ENCODE peak calls at places on chromosomes 13 and 19, in seven cellular contexts. M, X, Z, D, T, J and N are unnamed samples.
A peak's percentile ranks its signal among the peaks of the same experiment; 100 is the strongest.

GRCh38 chr19:53977429-53977990 is 13.9 kb upstream of the CACNG6 start:
- DNase-seq in M (peak; percentile 61), X (peak; percentile 78), Z (peak; percentile 53), D (peak; percentile 66), T (peak; percentile 68), J (peak; percentile 65), N (peak; percentile 82)

GRCh38 chr19:13817615-13818371 is 22.6 kb downstream of the ZSWIM4 start:
- DNase-seq in M (no peak), X (no peak), Z (no peak), D (no peak), T (peak; percentile 41), J (no peak), N (peak; percentile 52)

GRCh38 chr19:1172353-1173159 is 1.5 kb downstream of the SBNO2 start:
- DNase-seq in M (no peak), X (peak; percentile 48), Z (no peak), D (no peak), T (no peak), J (no peak), N (no peak)

GRCh38 chr13:79722885-79723445 is 242.0 kb downstream of the NDFIP2 start:
- DNase-seq in M (no peak), X (no peak), Z (no peak), D (peak; percentile 7), T (no peak), J (no peak), N (no peak)

GRCh38 chr13:25796474-25796873 is 255.3 kb downstream of the SHISA2 start:
- DNase-seq in M (no peak), X (no peak), Z (no peak), D (no peak), T (no peak), J (peak; percentile 6), N (no peak)

GRCh38 chr19:12636631-12637030 is 25.9 kb downstream of the ZNF791 start:
- DNase-seq in M (no peak), X (no peak), Z (no peak), D (no peak), T (no peak), J (no peak), N (no peak)

GRCh38 chr13:26829716-26830115 is 69.1 kb upstream of the GPR12 start:
- DNase-seq in M (no peak), X (no peak), Z (no peak), D (no peak), T (no peak), J (no peak), N (no peak)

GRCh38 chr19:33261511-33262192 is 36.0 kb upstream of the SLC7A10 start:
- DNase-seq in M (no peak), X (no peak), Z (no peak), D (no peak), T (no peak), J (no peak), N (no peak)

GRCh38 chr13:108155185-108156106 is 59.9 kb downstream of the LIG4 start:
- DNase-seq in M (peak; percentile 60), X (peak; percentile 52), Z (peak; percentile 68), D (no peak), T (peak; percentile 9), J (peak; percentile 15), N (peak; percentile 55)

GRCh38 chr13:78247362-78247761 is 328.7 kb upstream of the EDNRB start:
- DNase-seq in M (no peak), X (no peak), Z (no peak), D (no peak), T (no peak), J (no peak), N (no peak)

GRCh38 chr13:105474983-105475382 is 1060.5 kb downstream of the EFNB2 start:
- DNase-seq in M (no peak), X (no peak), Z (no peak), D (no peak), T (no peak), J (no peak), N (no peak)

GRCh38 chr19:47309608-47310007 is at the start of gene C5AR1:
- DNase-seq in M (no peak), X (no peak), Z (no peak), D (no peak), T (no peak), J (no peak), N (peak; percentile 39)

GRCh38 chr13:60756306-60756705 is 359.3 kb downstream of the TDRD3 start:
- DNase-seq in M (no peak), X (no peak), Z (no peak), D (no peak), T (no peak), J (no peak), N (no peak)

GRCh38 chr19:45667620-45668341 is at the start of gene GIPR:
- DNase-seq in M (peak; percentile 76), X (peak; percentile 38), Z (peak; percentile 80), D (peak; percentile 30), T (peak; percentile 43), J (no peak), N (peak; percentile 51)

GRCh38 chr19:13002389-13002898 is 7.2 kb downstream of the NFIX start:
- DNase-seq in M (no peak), X (no peak), Z (no peak), D (peak; percentile 91), T (peak; percentile 95), J (no peak), N (no peak)

GRCh38 chr19:47111081-47111589 is 2.4 kb downstream of the ZC3H4 start:
- DNase-seq in M (peak; percentile 64), X (no peak), Z (peak; percentile 55), D (no peak), T (peak; percentile 9), J (no peak), N (peak; percentile 89)

GRCh38 chr13:97133955-97134354 is 88.2 kb upstream of the MBNL2 start:
- DNase-seq in M (no peak), X (no peak), Z (no peak), D (no peak), T (no peak), J (no peak), N (no peak)

GRCh38 chr13:24306632-24307031 is 2.7 kb upstream of the C1QTNF9 start:
- DNase-seq in M (no peak), X (peak; percentile 73), Z (no peak), D (no peak), T (no peak), J (no peak), N (no peak)

GRCh38 chr13:41788552-41788951 is 172.4 kb downstream of the VWA8 start:
- DNase-seq in M (no peak), X (no peak), Z (no peak), D (no peak), T (no peak), J (no peak), N (no peak)

GRCh38 chr13:105915451-105915850 is 620.0 kb downstream of the EFNB2 start:
- DNase-seq in M (no peak), X (no peak), Z (no peak), D (no peak), T (no peak), J (no peak), N (no peak)

GRCh38 chr19:37304190-37304883 is 66.6 kb upstream of the ZNF527 start:
- DNase-seq in M (no peak), X (no peak), Z (no peak), D (no peak), T (peak; percentile 36), J (no peak), N (no peak)

GRCh38 chr13:91072511-91072910 is 275.0 kb upstream of the MIR17HG start:
- DNase-seq in M (no peak), X (no peak), Z (no peak), D (no peak), T (no peak), J (no peak), N (no peak)

GRCh38 chr19:35059006-35059798 is 17.7 kb downstream of the HPN start:
- DNase-seq in M (no peak), X (no peak), Z (no peak), D (no peak), T (no peak), J (no peak), N (no peak)

GRCh38 chr13:64551755-64552154 is 2678.4 kb downstream of the PCDH9 start:
- DNase-seq in M (no peak), X (peak; percentile 62), Z (no peak), D (no peak), T (no peak), J (peak; percentile 80), N (no peak)

GRCh38 chr13:21673592-21674270 is 2.9 kb downstream of the FGF9 start:
- DNase-seq in M (peak; percentile 39), X (peak; percentile 36), Z (no peak), D (no peak), T (no peak), J (no peak), N (peak; percentile 63)

GRCh38 chr13:78826312-78826711 is 167.4 kb upstream of the OBI1 start:
- DNase-seq in M (no peak), X (no peak), Z (no peak), D (no peak), T (no peak), J (no peak), N (no peak)

GRCh38 chr13:32390048-32390447 is 37.9 kb downstream of the N4BP2L1 start:
- DNase-seq in M (no peak), X (no peak), Z (no peak), D (no peak), T (no peak), J (no peak), N (no peak)